ENCODE peak calls at places on chromosomes 6 and 20, in four cellular contexts. One of them, this sample, is unnamed.

GRCh38 chr6:3419624-3420272 is 37.1 kb downstream of the SLC22A23 start:
- DNase-seq in pancreas: no peak
- DNase-seq in fibroblast of lung: peak; percentile 37
- DNase-seq in heart left ventricle: no peak
- DNase-seq in this sample: no peak

GRCh38 chr20:14992961-14993360 is 655.5 kb upstream of the FLRT3 start:
- DNase-seq in pancreas: no peak
- DNase-seq in fibroblast of lung: no peak
- DNase-seq in heart left ventricle: no peak
- DNase-seq in this sample: no peak

GRCh38 chr6:41476407-41476806 is 69.8 kb upstream of the FOXP4 start:
- DNase-seq in pancreas: no peak
- DNase-seq in fibroblast of lung: no peak
- DNase-seq in heart left ventricle: no peak
- DNase-seq in this sample: no peak

GRCh38 chr6:113744886-113745285 is 112.3 kb upstream of the MARCKS start:
- DNase-seq in pancreas: no peak
- DNase-seq in fibroblast of lung: no peak
- DNase-seq in heart left ventricle: no peak
- DNase-seq in this sample: no peak

GRCh38 chr20:12053348-12053747 is 135.7 kb downstream of the BTBD3 start:
- DNase-seq in pancreas: no peak
- DNase-seq in fibroblast of lung: peak; percentile 14
- DNase-seq in heart left ventricle: no peak
- DNase-seq in this sample: no peak

GRCh38 chr6:167733740-167734661 is 92.7 kb upstream of the AFDN start:
- DNase-seq in pancreas: peak; percentile 29
- DNase-seq in fibroblast of lung: peak; percentile 2
- DNase-seq in heart left ventricle: no peak
- DNase-seq in this sample: peak; percentile 87

GRCh38 chr6:43477235-43478007 is at the start of gene TJAP1:
- DNase-seq in pancreas: peak; percentile 92
- DNase-seq in fibroblast of lung: peak; percentile 77
- DNase-seq in heart left ventricle: peak; percentile 94
- DNase-seq in this sample: peak; percentile 94

GRCh38 chr20:38969708-38970107 is 7.6 kb downstream of the DHX35 start:
- DNase-seq in pancreas: no peak
- DNase-seq in fibroblast of lung: no peak
- DNase-seq in heart left ventricle: no peak
- DNase-seq in this sample: no peak

GRCh38 chr20:6142348-6142993 is 19.6 kb upstream of the FERMT1 start:
- DNase-seq in pancreas: peak; percentile 26
- DNase-seq in fibroblast of lung: peak; percentile 70
- DNase-seq in heart left ventricle: peak; percentile 28
- DNase-seq in this sample: peak; percentile 55

GRCh38 chr20:63657260-63657936 is 714 bp upstream of the RTEL1 start:
- DNase-seq in pancreas: no peak
- DNase-seq in fibroblast of lung: peak; percentile 36
- DNase-seq in heart left ventricle: no peak
- DNase-seq in this sample: no peak
- H3K4me3 ChIP-seq in pancreas: peak overlapping the region; percentile 59
- H3K4me3 ChIP-seq in fibroblast of lung: peak overlapping the region; percentile 74
- H3K4me3 ChIP-seq in heart left ventricle: peak overlapping the region; percentile 73
- H3K4me3 ChIP-seq in this sample: peak overlapping the region; percentile 68

DNA sequence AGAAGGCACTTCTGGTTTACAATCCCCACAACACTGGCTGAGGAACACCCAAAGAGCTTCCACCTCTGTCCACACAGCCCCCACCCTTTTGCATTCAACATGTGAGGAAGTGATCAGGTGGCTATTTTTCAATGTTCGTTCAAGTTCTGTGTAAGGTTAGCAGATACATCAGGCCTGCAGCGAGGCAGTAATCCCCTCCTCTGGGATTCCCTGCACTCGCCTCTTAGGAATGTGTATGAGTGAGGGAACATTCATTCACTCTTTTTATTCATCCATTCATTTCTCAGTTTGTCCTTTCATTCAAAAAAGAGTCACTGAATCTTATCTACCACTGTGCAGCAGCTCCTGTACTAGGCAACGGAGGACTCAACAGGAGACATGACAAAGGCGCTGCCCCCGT is 236.4 kb upstream of the PRDM1 start:
- DNase-seq in pancreas: no peak
- DNase-seq in fibroblast of lung: no peak
- DNase-seq in heart left ventricle: no peak
- DNase-seq in this sample: no peak
- H3K4me3 ChIP-seq in pancreas: no peak overlapping the region
- H3K4me3 ChIP-seq in fibroblast of lung: no peak overlapping the region
- H3K4me3 ChIP-seq in heart left ventricle: no peak overlapping the region
- H3K4me3 ChIP-seq in this sample: no peak overlapping the region

GRCh38 chr6:130394238-130394637 is 28.4 kb downstream of the TMEM200A start:
- DNase-seq in pancreas: no peak
- DNase-seq in fibroblast of lung: no peak
- DNase-seq in heart left ventricle: no peak
- DNase-seq in this sample: no peak

GRCh38 chr6:130393306-130393705 is 27.5 kb downstream of the TMEM200A start:
- DNase-seq in pancreas: no peak
- DNase-seq in fibroblast of lung: no peak
- DNase-seq in heart left ventricle: no peak
- DNase-seq in this sample: no peak

GRCh38 chr6:130390890-130391289 is 25.1 kb downstream of the TMEM200A start:
- DNase-seq in pancreas: no peak
- DNase-seq in fibroblast of lung: no peak
- DNase-seq in heart left ventricle: no peak
- DNase-seq in this sample: no peak

GRCh38 chr6:130395164-130395563 is 29.3 kb downstream of the TMEM200A start:
- DNase-seq in pancreas: no peak
- DNase-seq in fibroblast of lung: no peak
- DNase-seq in heart left ventricle: no peak
- DNase-seq in this sample: no peak

GRCh38 chr6:130396722-130397121 is 30.9 kb downstream of the TMEM200A start:
- DNase-seq in pancreas: no peak
- DNase-seq in fibroblast of lung: no peak
- DNase-seq in heart left ventricle: no peak
- DNase-seq in this sample: no peak
- H3K4me3 ChIP-seq in pancreas: no peak overlapping the region
- H3K4me3 ChIP-seq in fibroblast of lung: peak overlapping the region; percentile 32
- H3K4me3 ChIP-seq in heart left ventricle: no peak overlapping the region
- H3K4me3 ChIP-seq in this sample: no peak overlapping the region

DNA sequence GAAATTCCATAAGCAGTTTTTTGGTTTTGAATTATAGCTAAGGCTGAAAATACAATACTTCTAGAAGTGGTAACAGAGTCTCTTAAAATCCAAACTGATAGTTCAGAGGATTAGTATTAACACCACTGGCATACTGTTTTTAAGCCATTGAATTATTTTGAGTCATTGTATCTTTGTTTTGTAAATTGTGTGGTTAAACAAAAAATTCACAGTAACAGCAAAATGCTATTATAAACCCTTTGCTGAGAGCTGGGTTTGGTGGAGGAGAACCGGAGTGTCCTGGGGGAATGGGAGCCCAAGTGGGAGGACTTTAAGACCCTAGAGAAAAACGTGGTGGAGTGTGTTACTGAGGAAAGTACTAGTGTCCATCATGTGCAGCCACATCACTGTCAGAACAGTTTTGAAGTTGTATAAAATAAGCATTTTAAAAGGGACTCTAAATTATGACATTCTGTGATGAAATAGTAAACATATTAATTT is 125.1 kb downstream of the LRRC1 start:
- DNase-seq in pancreas: no peak
- DNase-seq in fibroblast of lung: no peak
- DNase-seq in heart left ventricle: no peak
- DNase-seq in this sample: no peak
- H3K4me3 ChIP-seq in pancreas: no peak overlapping the region
- H3K4me3 ChIP-seq in fibroblast of lung: no peak overlapping the region
- H3K4me3 ChIP-seq in heart left ventricle: no peak overlapping the region
- H3K4me3 ChIP-seq in this sample: no peak overlapping the region

DNA sequence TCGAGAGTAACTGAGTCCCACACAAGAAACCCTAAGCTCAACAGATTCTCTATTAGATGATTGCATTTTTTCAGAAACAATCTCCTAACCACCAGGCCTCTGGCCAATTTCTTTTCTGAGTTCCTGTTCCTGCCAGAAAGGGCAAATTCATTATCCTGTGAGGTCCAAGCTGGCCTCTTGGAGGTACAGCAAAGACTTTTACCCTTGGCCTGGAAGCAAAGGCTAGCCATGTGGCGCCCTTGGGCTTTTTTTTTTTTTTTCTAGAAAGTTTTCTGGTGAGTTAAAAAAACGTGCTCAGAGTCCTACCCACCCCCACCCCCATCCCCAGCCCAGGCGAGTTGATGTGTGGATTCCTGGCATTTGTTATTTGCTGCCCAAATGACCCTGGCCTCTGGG is 59.0 kb upstream of the EEF1A1 start:
- DNase-seq in pancreas: no peak
- DNase-seq in fibroblast of lung: peak; percentile 98
- DNase-seq in heart left ventricle: peak; percentile 35
- DNase-seq in this sample: no peak
- H3K4me3 ChIP-seq in pancreas: no peak overlapping the region
- H3K4me3 ChIP-seq in fibroblast of lung: peak overlapping the region; percentile 22
- H3K4me3 ChIP-seq in heart left ventricle: no peak overlapping the region
- H3K4me3 ChIP-seq in this sample: no peak overlapping the region